ENCODE peak calls at places on chromosomes 3 and 15, in six cellular contexts. B is suprapubic skin, D is IMR-90, X is Peyer's patch, L is psoas muscle, O is endodermal cell. S is an unnamed sample. For H3K4me1 and H3K27me3, the result is how much of the 10 kb centered on the place peaks cover.

GRCh38 chr15:34336333-34336732 is 1.2 kb downstream of the SLC12A6 start:
- DNase-seq in O (no peak), D (no peak), L (no peak), X (peak), B (no peak), S (no peak)

GRCh38 chr3:197222816-197223419 is 75.5 kb downstream of the DLG1 start:
- DNase-seq in L (no peak), O (no peak), B (no peak), X (no peak), D (no peak), S (peak)

GRCh38 chr15:64267331-64267973 is 88.5 kb downstream of the CSNK1G1 start:
- DNase-seq in O (no peak), D (no peak), B (no peak), L (no peak), X (no peak), S (no peak)

GRCh38 chr15:37099321-37100108 is 834 bp downstream of the MEIS2 start:
- DNase-seq in B (no peak), X (no peak), O (no peak), L (peak), D (peak), S (peak)

GRCh38 chr15:51793521-51793920 is 35.9 kb upstream of the TMOD3 start:
- DNase-seq in D (no peak), L (no peak), B (no peak), O (no peak), X (no peak), S (no peak)

GRCh38 chr15:83398591-83398990 is 48.5 kb upstream of the SH3GL3 start:
- DNase-seq in X (no peak), O (no peak), B (no peak), L (no peak), D (peak), S (no peak)

GRCh38 chr3:187841552-187841951 is 96.3 kb upstream of the BCL6 start:
- DNase-seq in O (no peak), B (no peak), D (peak), X (no peak), L (no peak), S (peak)

GRCh38 chr3:65262554-65262953 is 574.8 kb upstream of the ADAMTS9 start:
- DNase-seq in L (no peak), X (no peak), O (no peak), B (no peak), D (no peak), S (no peak)

GRCh38 chr3:196202516-196202970 is 8.7 kb downstream of the ZDHHC19 start:
- DNase-seq in L (peak), O (no peak), X (peak), D (peak), B (no peak), S (no peak)

GRCh38 chr15:66019826-66020398 is 150.6 kb downstream of the RAB11A start:
- DNase-seq in B (no peak), X (no peak), O (no peak), L (no peak), D (no peak), S (no peak)

GRCh38 chr3:79490165-79491028 is 277.4 kb downstream of the ROBO1 start:
- DNase-seq in O (peak), B (no peak), L (peak), X (peak), D (peak), S (no peak)

GRCh38 chr3:108554233-108554632 is 35.0 kb downstream of the CIP2A start:
- DNase-seq in L (no peak), X (no peak), B (no peak), O (no peak), D (peak), S (no peak)

GRCh38 chr15:88255496-88256171 is 905 bp downstream of the NTRK3 start:
- DNase-seq in D (peak), O (peak), X (no peak), L (peak), B (no peak), S (no peak)

GRCh38 chr3:88626426-88627120 is 476.8 kb downstream of the C3orf38 start:
- DNase-seq in X (no peak), B (no peak), O (no peak), L (no peak), D (no peak), S (no peak)

GRCh38 chr3:71583569-71584215 is at the start of gene FOXP1:
- DNase-seq in O (peak), X (peak), B (peak), L (peak), D (peak), S (peak)

GRCh38 chr3:97699889-97700288 is 64.7 kb upstream of the ARL6 start:
- DNase-seq in B (no peak), D (no peak), X (no peak), L (no peak), O (no peak), S (no peak)

GRCh38 chr3:108342829-108343478 is 46.6 kb downstream of the HHLA2 start:
- DNase-seq in O (no peak), X (no peak), L (no peak), B (no peak), D (peak), S (no peak)

GRCh38 chr15:43511012-43511885 is 6.2 kb upstream of the MAP1A start:
- DNase-seq in B (no peak), D (no peak), X (no peak), L (no peak), O (peak), S (peak)

GRCh38 chr3:108590443-108590842 is 921 bp downstream of the DZIP3 start:
- DNase-seq in O (no peak), D (no peak), L (no peak), X (no peak), B (no peak), S (no peak)

GRCh38 chr3:168925568-168925967 is 737.9 kb downstream of the MECOM start:
- DNase-seq in X (no peak), L (no peak), D (no peak), O (no peak), B (no peak), S (no peak)

GRCh38 chr3:194212869-194213320 is 76.9 kb downstream of the HES1 start:
- DNase-seq in X (no peak), B (no peak), L (no peak), D (no peak), O (peak), S (peak)

GRCh38 chr15:91184441-91184840 is 84.4 kb downstream of the SV2B start:
- DNase-seq in L (no peak), D (no peak), O (no peak), B (no peak), X (no peak), S (no peak)

GRCh38 chr15:65057549-65057940 is 10.2 kb downstream of the RASL12 start:
- DNase-seq in D (no peak), X (no peak), L (no peak), O (no peak), B (no peak), S (no peak)

GRCh38 chr3:103009609-103010008 is 574.8 kb downstream of the ZPLD1 start:
- DNase-seq in D (no peak), B (no peak), X (no peak), L (no peak), O (no peak), S (no peak)

GRCh38 chr15:70035719-70036077 is 62.0 kb downstream of the TLE3 start:
- DNase-seq in B (peak), X (peak), L (no peak), D (no peak), O (no peak), S (no peak)

GRCh38 chr15:89243046-89243690 is 611 bp upstream of the FANCI start:
- DNase-seq in B (no peak), X (no peak), L (no peak), D (peak), O (peak), S (no peak)

GRCh38 chr3:27675287-27675686 is 46.8 kb downstream of the EOMES start:
- DNase-seq in X (no peak), O (no peak), D (peak), L (no peak), B (no peak), S (no peak)

GRCh38 chr3:109926376-109926775 is 589.0 kb upstream of the DPPA4 start:
- DNase-seq in D (no peak), L (no peak), X (no peak), B (no peak), O (no peak), S (no peak)

GRCh38 chr3:29955413-29955812 is 651.0 kb upstream of the TGFBR2 start:
- DNase-seq in X (no peak), L (no peak), O (no peak), D (no peak), B (no peak), S (no peak)

GRCh38 chr3:36991923-36992805 is 767 bp downstream of the EPM2AIP1 start:
- DNase-seq in L (no peak), D (peak), B (no peak), X (peak), O (no peak), S (no peak)

GRCh38 chr15:66785637-66786036 is 83.6 kb downstream of the SMAD6 start:
- DNase-seq in L (no peak), D (peak), O (no peak), X (no peak), B (no peak), S (peak)

GRCh38 chr3:111601810-111602209 is 6.7 kb upstream of the ZBED2 start:
- DNase-seq in O (no peak), L (no peak), D (peak), X (no peak), B (no peak), S (no peak)

GRCh38 chr3:50192689-50193141 is 1.3 kb downstream of the GNAT1 start:
- DNase-seq in D (peak), X (peak), O (peak), L (peak), B (no peak), S (peak)

DNA sequence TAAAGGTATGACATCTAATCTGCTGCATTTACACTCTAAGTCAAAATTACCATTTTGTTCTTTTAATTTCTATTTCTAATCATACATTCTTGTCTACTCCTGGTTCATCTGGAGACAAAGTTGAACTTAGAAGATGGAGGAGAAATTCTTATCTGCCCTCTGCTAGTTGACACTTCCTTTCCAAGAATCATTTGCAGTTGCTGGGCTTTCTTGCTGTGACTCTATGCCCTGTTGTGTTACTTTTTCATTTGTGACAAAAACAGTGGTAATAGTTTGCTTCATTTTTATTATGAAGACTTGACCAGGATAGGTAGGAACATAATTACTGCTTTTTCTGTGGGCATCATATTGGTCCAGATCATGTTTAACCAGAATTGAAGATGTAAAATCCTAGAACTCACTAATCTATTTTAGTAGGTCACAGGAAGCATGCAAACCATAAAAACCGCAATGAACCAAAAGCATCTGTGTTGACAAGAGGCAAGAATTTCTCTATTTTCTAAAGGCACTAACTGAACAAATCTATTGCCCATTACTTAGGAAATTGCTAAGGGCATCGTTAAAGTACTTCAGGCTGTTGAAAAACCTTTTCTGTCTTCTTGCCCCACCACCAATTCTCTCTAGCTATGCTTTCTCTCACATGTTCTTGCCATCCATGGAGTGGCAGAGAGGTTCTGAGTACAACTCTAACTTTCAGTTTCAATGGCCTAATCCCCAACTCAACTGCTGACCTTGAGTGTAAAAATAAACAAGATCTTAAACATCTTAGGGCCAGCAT is 4.2 kb upstream of the CCR2 start:
- DNase-seq in B (no peak), O (no peak), X (no peak), L (no peak), D (no peak), S (no peak)
- H3K4me1 ChIP-seq in B (under half), O (under half), X (under half), L (under half), D (under half), S (under half)

GRCh38 chr3:45187597-45188210 is 38.4 kb downstream of the TMEM158 start:
- DNase-seq in B (no peak), D (no peak), L (no peak), O (no peak), X (no peak), S (no peak)

GRCh38 chr3:45191424-45191823 is 34.7 kb downstream of the TMEM158 start:
- DNase-seq in B (no peak), L (no peak), X (no peak), O (no peak), D (no peak), S (no peak)

GRCh38 chr3:45188714-45189659 is 37.1 kb downstream of the TMEM158 start:
- DNase-seq in L (no peak), B (no peak), D (peak), X (no peak), O (no peak), S (no peak)

GRCh38 chr3:45194791-45195190 is 31.3 kb downstream of the TMEM158 start:
- DNase-seq in D (no peak), X (no peak), O (no peak), L (no peak), B (no peak), S (no peak)

DNA sequence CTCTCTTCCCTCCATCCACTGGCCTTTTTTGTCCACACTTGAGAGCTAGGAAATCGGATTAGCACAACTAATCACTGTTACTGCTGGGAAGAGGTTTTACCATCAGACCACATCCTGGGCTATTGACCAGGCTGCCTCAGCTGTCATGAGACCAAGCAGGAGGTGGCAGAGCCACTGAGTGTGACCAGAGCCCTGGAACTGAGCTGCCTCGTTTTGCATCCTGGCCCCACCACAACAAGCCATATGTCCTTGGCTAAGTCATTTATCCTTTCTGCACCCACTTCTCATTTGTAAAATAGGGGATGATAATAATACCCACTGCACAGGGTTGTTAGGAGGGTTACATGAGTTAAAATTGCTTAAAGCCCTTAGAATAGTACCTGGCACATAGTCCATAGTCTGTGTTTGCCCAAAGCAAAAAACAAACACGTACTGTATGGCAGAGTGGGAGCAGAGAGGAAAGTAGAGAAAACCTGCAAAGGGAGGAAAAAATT is 34.1 kb downstream of the TMEM158 start:
- DNase-seq in X (no peak), L (no peak), B (no peak), D (no peak), O (no peak), S (no peak)
- H3K27me3 ChIP-seq in X (under half), L (under half), B (under half), D (under half), O (under half), S (under half)

GRCh38 chr3:172180473-172180872 is 141.1 kb downstream of the FNDC3B start:
- DNase-seq in O (no peak), L (no peak), X (no peak), D (no peak), B (no peak), S (no peak)
- H3K4me1 ChIP-seq in O (under half), L (under half), X (under half), D (under half), B (under half), S (under half)

GRCh38 chr3:42222942-42223693 is 42.9 kb downstream of the CCK start:
- DNase-seq in O (peak), D (no peak), L (no peak), X (no peak), B (no peak), S (no peak)
- H3K27me3 ChIP-seq in O (under half), D (under half), L (under half), X (under half), B (under half), S (under half)

DNA sequence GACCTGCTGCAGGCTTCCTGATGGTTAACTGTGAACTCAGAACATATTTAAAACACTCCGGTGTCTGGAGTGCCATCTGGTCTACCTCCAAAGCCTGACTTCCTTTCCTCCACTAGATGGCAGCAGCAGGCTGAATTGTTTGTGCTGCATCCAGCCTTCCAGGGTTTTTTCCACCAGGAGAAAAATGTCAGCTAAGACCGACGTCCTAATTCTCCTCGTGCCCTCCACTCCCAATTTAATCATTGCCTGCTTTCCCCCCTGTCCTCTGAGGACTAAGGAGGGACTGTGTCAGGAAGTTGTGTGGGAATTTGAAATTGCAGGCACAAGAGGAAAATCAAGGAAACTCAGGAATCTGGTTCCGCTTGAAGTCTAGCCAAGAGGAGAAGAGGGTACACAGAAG is 165.2 kb upstream of the UMPS start:
- DNase-seq in L (peak), D (peak), O (peak), B (no peak), X (peak), S (peak)
- H3K4me1 ChIP-seq in L (under half), D (under half), O (under half), B (under half), X (under half), S (under half)

DNA sequence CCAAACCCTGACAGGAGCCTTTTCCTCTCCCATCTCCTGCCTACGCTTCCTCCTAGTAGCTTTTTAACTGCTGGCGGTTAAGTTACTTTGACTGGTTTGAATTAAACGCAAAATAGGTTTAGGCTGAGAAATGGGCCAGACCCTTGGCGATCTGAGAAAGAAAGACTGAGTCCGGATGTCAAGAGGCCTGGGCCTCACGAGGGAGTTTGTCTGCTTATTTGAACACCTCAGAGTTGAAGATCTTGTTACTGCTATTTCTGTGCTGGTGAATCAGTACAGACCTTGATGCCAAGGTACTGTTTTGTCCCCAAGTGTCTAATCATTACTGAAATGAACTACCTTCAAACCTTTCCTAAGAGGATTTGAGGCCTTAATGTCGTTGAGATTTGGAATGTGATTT is 769 bp upstream of the FMN1 start:
- DNase-seq in L (no peak), B (no peak), X (no peak), D (no peak), O (no peak), S (no peak)
- H3K27me3 ChIP-seq in L (under half), B (under half), X (under half), D (under half), O (under half), S (under half)

GRCh38 chr15:78065973-78066946 is 11.3 kb downstream of the TBC1D2B start:
- DNase-seq in B (no peak), X (no peak), L (no peak), D (no peak), O (no peak), S (no peak)
- H3K4me1 ChIP-seq in B (half or more), X (under half), L (half or more), D (half or more), O (under half), S (half or more)

GRCh38 chr3:11000528-11000927 is 8.0 kb downstream of the SLC6A1 start:
- DNase-seq in B (no peak), X (no peak), L (no peak), D (no peak), O (no peak), S (no peak)
- H3K27me3 ChIP-seq in B (half or more), X (under half), L (under half), D (half or more), O (under half), S (under half)

S was measured in SJSA1.